ENCODE peak calls at places on chromosomes 3 and 15, in seven cellular contexts. A is progenitor cell of endocrine pancreas; Q is HFF-Myc; B is lower lobe of right lung; Z is type B pancreatic cell; Y is CD4-positive, alpha-beta T cell; J is body of pancreas. K is an unnamed sample.

GRCh38 chr15:83436513-83437158 is 10.5 kb upstream of the SH3GL3 start:
- DNase-seq in A (no peak), Q (no peak), B (no peak), Z (no peak), Y (no peak), J (no peak), K (no peak)

GRCh38 chr3:15116032-15116653 is 17.2 kb upstream of the RBSN start:
- DNase-seq in A (no peak), Q (no peak), B (no peak), Z (no peak), Y (no peak), J (no peak), K (no peak)

GRCh38 chr3:13628841-13629551 is 80.1 kb downstream of the FBLN2 start:
- DNase-seq in A (no peak), Q (no peak), B (no peak), Z (no peak), Y (no peak), J (no peak), K (no peak)

GRCh38 chr3:150870406-150870805 is 34.8 kb downstream of the MINDY4B start:
- DNase-seq in A (no peak), Q (no peak), B (no peak), Z (no peak), Y (no peak), J (no peak), K (no peak)

GRCh38 chr3:66153961-66154923 is 66.6 kb upstream of the SLC25A26 start:
- DNase-seq in A (no peak), Q (no peak), B (no peak), Z (no peak), Y (no peak), J (no peak), K (no peak)

GRCh38 chr3:14175383-14176037 is 2.9 kb downstream of the XPC start:
- DNase-seq in A (no peak), Q (no peak), B (no peak), Z (no peak), Y (no peak), J (no peak), K (no peak)

GRCh38 chr3:189937302-189938255 is 183.1 kb downstream of the P3H2 start:
- DNase-seq in A (no peak), Q (peak; percentile 92), B (no peak), Z (no peak), Y (no peak), J (no peak), K (peak; percentile 89)

GRCh38 chr3:27423463-27423862 is 54.3 kb upstream of the NEK10 start:
- DNase-seq in A (no peak), Q (peak; percentile 21), B (no peak), Z (no peak), Y (no peak), J (no peak), K (peak; percentile 20)

GRCh38 chr3:9582332-9582731 is 28.7 kb upstream of the LHFPL4 start:
- DNase-seq in A (no peak), Q (no peak), B (no peak), Z (no peak), Y (no peak), J (no peak), K (no peak)

GRCh38 chr3:194365526-194365925 is 4.0 kb downstream of the LRRC15 start:
- DNase-seq in A (no peak), Q (no peak), B (no peak), Z (no peak), Y (no peak), J (no peak), K (no peak)

GRCh38 chr3:123734527-123734902 is 149.6 kb downstream of the MYLK start:
- DNase-seq in A (no peak), Q (no peak), B (no peak), Z (no peak), Y (no peak), J (no peak), K (no peak)
- TF ChIP-seq CTCF in A (no peak), Q (no peak), B (no peak), Z (no peak), Y (no peak), J (no peak), K (no peak)

GRCh38 chr3:25493246-25493645 is 65.2 kb downstream of the RARB start:
- DNase-seq in A (no peak), Q (no peak), B (no peak), Z (no peak), Y (no peak), J (no peak), K (no peak)
- TF ChIP-seq CTCF in A (no peak), Q (no peak), B (no peak), Z (no peak), Y (no peak), J (no peak), K (no peak)

GRCh38 chr3:40109641-40110490 is 199.6 kb upstream of the EIF1B start:
- DNase-seq in A (no peak), Q (no peak), B (no peak), Z (no peak), Y (no peak), J (peak; percentile 21), K (no peak)
- TF ChIP-seq CTCF in A (peak; percentile 59), Q (peak; percentile 59), B (no peak), Z (peak; percentile 56), Y (no peak), J (no peak), K (peak; percentile 51)

GRCh38 chr15:87345955-87346354 is 910.6 kb downstream of the NTRK3 start:
- DNase-seq in A (no peak), Q (no peak), B (no peak), Z (no peak), Y (no peak), J (no peak), K (no peak)

DNA sequence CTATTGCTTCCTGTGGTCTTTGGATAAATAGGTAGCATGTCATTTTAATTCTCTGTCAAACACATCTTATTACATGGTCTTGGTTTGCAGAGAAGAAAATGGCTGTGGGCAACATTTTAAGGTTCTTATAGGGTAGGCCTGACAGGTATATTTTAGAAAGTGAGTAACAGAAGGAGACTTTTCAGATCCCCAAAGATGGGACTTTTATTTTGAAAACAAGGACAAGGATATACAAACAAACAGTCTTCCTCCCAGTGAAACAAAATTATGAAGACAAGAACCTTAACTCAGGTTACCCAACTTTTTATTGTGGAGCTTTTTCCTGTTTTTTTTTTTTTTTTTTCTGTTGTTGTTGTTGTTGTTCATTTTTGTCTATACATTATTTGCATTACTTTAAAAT is 916.2 kb downstream of the NTRK3 start:
- DNase-seq in A (no peak), Q (no peak), B (no peak), Z (no peak), Y (no peak), J (no peak), K (no peak)
- TF ChIP-seq CTCF in A (no peak), Q (no peak), B (no peak), Z (no peak), Y (no peak), J (no peak), K (no peak)

DNA sequence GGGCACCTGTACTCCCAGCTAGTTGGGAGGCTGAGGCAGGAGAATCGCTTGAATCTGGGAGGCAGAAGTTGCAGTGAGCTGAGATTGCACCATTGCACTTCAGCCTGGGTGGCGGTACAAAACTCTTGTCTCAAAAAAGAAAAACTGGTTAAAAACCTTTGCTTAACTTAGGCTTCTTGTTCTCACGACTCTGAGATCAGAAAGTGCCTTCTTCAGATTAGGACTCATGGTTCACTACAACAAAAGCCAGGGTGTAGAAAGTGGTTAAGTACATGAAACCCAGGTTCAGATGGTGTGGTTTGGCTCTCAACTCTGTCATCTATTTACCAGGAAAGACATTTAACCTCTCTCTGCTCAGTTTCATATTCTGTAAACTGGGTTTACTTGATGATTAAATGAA is 168.4 kb downstream of the TUSC7 start:
- DNase-seq in A (no peak), Q (no peak), B (no peak), Z (no peak), Y (no peak), J (no peak), K (no peak)
- TF ChIP-seq CTCF in A (no peak), Q (no peak), B (no peak), Z (no peak), Y (no peak), J (no peak), K (no peak)

GRCh38 chr3:156460206-156460609 is 94.7 kb downstream of the SSR3 start:
- DNase-seq in A (no peak), Q (no peak), B (no peak), Z (no peak), Y (no peak), J (no peak), K (no peak)

GRCh38 chr3:156456771-156457224 is 98.1 kb downstream of the SSR3 start:
- DNase-seq in A (no peak), Q (no peak), B (no peak), Z (no peak), Y (no peak), J (peak; percentile 27), K (no peak)

GRCh38 chr3:156449712-156450574 is 105.0 kb downstream of the SSR3 start:
- DNase-seq in A (no peak), Q (peak; percentile 32), B (no peak), Z (no peak), Y (no peak), J (peak; percentile 36), K (no peak)

GRCh38 chr3:156459434-156459833 is 95.5 kb downstream of the SSR3 start:
- DNase-seq in A (no peak), Q (no peak), B (no peak), Z (no peak), Y (no peak), J (peak; percentile 49), K (no peak)

GRCh38 chr3:156455839-156456238 is 99.1 kb downstream of the SSR3 start:
- DNase-seq in A (no peak), Q (no peak), B (no peak), Z (no peak), Y (no peak), J (no peak), K (no peak)
- TF ChIP-seq CTCF in A (no peak), Q (no peak), B (no peak), Z (peak; percentile 30), Y (no peak), J (no peak), K (no peak)

GRCh38 chr15:71136159-71137137 is 21.2 kb downstream of the THSD4 start:
- DNase-seq in A (no peak), Q (peak; percentile 97), B (no peak), Z (no peak), Y (no peak), J (no peak), K (no peak)
- TF ChIP-seq CTCF in A (no peak), Q (peak; percentile 44), B (no peak), Z (no peak), Y (no peak), J (no peak), K (no peak)

GRCh38 chr15:70093070-70093469 is 4.6 kb downstream of the TLE3 start:
- DNase-seq in A (no peak), Q (no peak), B (no peak), Z (no peak), Y (no peak), J (no peak), K (no peak)
- TF ChIP-seq CTCF in A (peak; percentile 21), Q (no peak), B (no peak), Z (no peak), Y (no peak), J (no peak), K (no peak)

DNA sequence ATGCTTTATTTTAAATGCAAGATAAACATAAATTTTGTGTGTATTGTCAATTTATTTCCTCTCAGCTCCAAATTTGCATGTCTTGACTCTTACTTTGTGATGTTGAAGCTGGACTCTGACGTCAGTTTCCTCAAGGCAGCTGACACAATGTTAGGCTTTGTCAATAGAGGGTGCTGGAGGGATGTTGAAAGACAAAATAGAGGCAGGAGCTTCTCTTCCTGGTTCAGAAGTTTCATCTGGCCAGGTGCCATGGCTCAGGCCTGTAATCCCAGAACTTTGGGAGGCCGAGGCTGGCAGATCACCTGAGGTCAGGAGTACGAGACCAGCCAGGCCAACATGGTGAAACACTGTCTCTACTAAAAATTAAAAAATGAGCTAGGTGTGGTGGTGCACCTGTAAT is 408.6 kb downstream of the GBE1 start:
- DNase-seq in A (no peak), Q (no peak), B (no peak), Z (no peak), Y (no peak), J (no peak), K (no peak)
- TF ChIP-seq CTCF in A (peak; percentile 10), Q (no peak), B (no peak), Z (no peak), Y (no peak), J (no peak), K (peak; percentile 8)